ENCODE peak calls at places on chromosomes 6 and 20, in seven cellular contexts. One of them, this sample, is unnamed. For H3K4me1, the result is how much of the 10 kb centered on the place peaks cover.

GRCh38 chr6:48883116-48883515 is 579.9 kb downstream of the MMUT start:
- DNase-seq in mesendoderm: no peak
- DNase-seq in H1: no peak
- DNase-seq in IMR-90: no peak
- DNase-seq in trophoblast cell: no peak
- DNase-seq in neuronal stem cell: no peak
- DNase-seq in mesenchymal stem cell: peak
- DNase-seq in this sample: no peak

GRCh38 chr6:71139249-71139648 is 149.4 kb upstream of the OGFRL1 start:
- DNase-seq in trophoblast cell: no peak
- DNase-seq in H1: no peak
- DNase-seq in mesendoderm: peak
- DNase-seq in IMR-90: peak
- DNase-seq in mesenchymal stem cell: peak
- DNase-seq in neuronal stem cell: no peak
- DNase-seq in this sample: no peak

GRCh38 chr6:37136821-37137200 is 33.1 kb upstream of the PIM1 start:
- DNase-seq in neuronal stem cell: no peak
- DNase-seq in mesendoderm: no peak
- DNase-seq in IMR-90: no peak
- DNase-seq in trophoblast cell: no peak
- DNase-seq in mesenchymal stem cell: no peak
- DNase-seq in H1: no peak
- DNase-seq in this sample: no peak

GRCh38 chr20:23205656-23206055 is 119.5 kb upstream of the CD93 start:
- DNase-seq in H1: peak
- DNase-seq in neuronal stem cell: peak
- DNase-seq in mesendoderm: no peak
- DNase-seq in trophoblast cell: no peak
- DNase-seq in mesenchymal stem cell: no peak
- DNase-seq in IMR-90: peak
- DNase-seq in this sample: peak

GRCh38 chr20:3783068-3783489 is 1.8 kb upstream of the SPEF1 start:
- DNase-seq in H1: no peak
- DNase-seq in trophoblast cell: peak
- DNase-seq in mesendoderm: no peak
- DNase-seq in neuronal stem cell: no peak
- DNase-seq in IMR-90: no peak
- DNase-seq in mesenchymal stem cell: no peak
- DNase-seq in this sample: no peak

GRCh38 chr6:7137335-7138106 is 29.8 kb downstream of the RREB1 start:
- DNase-seq in H1: peak
- DNase-seq in trophoblast cell: peak
- DNase-seq in IMR-90: peak
- DNase-seq in mesenchymal stem cell: peak
- DNase-seq in mesendoderm: peak
- DNase-seq in neuronal stem cell: no peak
- DNase-seq in this sample: peak

GRCh38 chr6:5457983-5458683 is 196.8 kb downstream of the FARS2 start:
- DNase-seq in IMR-90: no peak
- DNase-seq in mesenchymal stem cell: no peak
- DNase-seq in mesendoderm: no peak
- DNase-seq in H1: no peak
- DNase-seq in trophoblast cell: no peak
- DNase-seq in neuronal stem cell: no peak
- DNase-seq in this sample: no peak

GRCh38 chr6:30891816-30892553 is 7.7 kb downstream of the DDR1 start:
- DNase-seq in trophoblast cell: no peak
- DNase-seq in mesendoderm: no peak
- DNase-seq in mesenchymal stem cell: no peak
- DNase-seq in H1: no peak
- DNase-seq in IMR-90: no peak
- DNase-seq in neuronal stem cell: no peak
- DNase-seq in this sample: peak

GRCh38 chr6:113894712-113895674 is 37.8 kb downstream of the MARCKS start:
- DNase-seq in neuronal stem cell: no peak
- DNase-seq in mesendoderm: no peak
- DNase-seq in IMR-90: peak
- DNase-seq in trophoblast cell: no peak
- DNase-seq in H1: no peak
- DNase-seq in mesenchymal stem cell: no peak
- DNase-seq in this sample: no peak

GRCh38 chr20:58645277-58645968 is 5.7 kb upstream of the STX16 start:
- DNase-seq in H1: peak
- DNase-seq in neuronal stem cell: no peak
- DNase-seq in mesenchymal stem cell: no peak
- DNase-seq in trophoblast cell: no peak
- DNase-seq in mesendoderm: no peak
- DNase-seq in IMR-90: peak
- DNase-seq in this sample: peak

GRCh38 chr6:115932481-115932880 is 128.2 kb downstream of the FRK start:
- DNase-seq in mesenchymal stem cell: no peak
- DNase-seq in IMR-90: no peak
- DNase-seq in neuronal stem cell: no peak
- DNase-seq in mesendoderm: no peak
- DNase-seq in trophoblast cell: no peak
- DNase-seq in H1: no peak
- DNase-seq in this sample: no peak

GRCh38 chr20:6651016-6651415 is 116.5 kb upstream of the BMP2 start:
- DNase-seq in neuronal stem cell: no peak
- DNase-seq in mesenchymal stem cell: peak
- DNase-seq in mesendoderm: no peak
- DNase-seq in H1: no peak
- DNase-seq in IMR-90: peak
- DNase-seq in trophoblast cell: peak
- DNase-seq in this sample: no peak

GRCh38 chr6:934686-935085 is 241.7 kb upstream of the EXOC2 start:
- DNase-seq in H1: no peak
- DNase-seq in mesenchymal stem cell: no peak
- DNase-seq in trophoblast cell: no peak
- DNase-seq in neuronal stem cell: no peak
- DNase-seq in IMR-90: no peak
- DNase-seq in mesendoderm: no peak
- DNase-seq in this sample: no peak

GRCh38 chr6:21947751-21948386 is 349.0 kb downstream of the PRL start:
- DNase-seq in mesenchymal stem cell: peak
- DNase-seq in IMR-90: peak
- DNase-seq in trophoblast cell: peak
- DNase-seq in neuronal stem cell: no peak
- DNase-seq in H1: no peak
- DNase-seq in mesendoderm: peak
- DNase-seq in this sample: no peak

GRCh38 chr6:90068264-90068663 is 174.0 kb downstream of the GJA10 start:
- DNase-seq in mesendoderm: peak
- DNase-seq in mesenchymal stem cell: peak
- DNase-seq in H1: no peak
- DNase-seq in neuronal stem cell: no peak
- DNase-seq in IMR-90: peak
- DNase-seq in trophoblast cell: peak
- DNase-seq in this sample: no peak

GRCh38 chr20:64005394-64005793 is 24.5 kb downstream of the PRPF6 start:
- DNase-seq in mesenchymal stem cell: peak
- DNase-seq in IMR-90: peak
- DNase-seq in H1: no peak
- DNase-seq in neuronal stem cell: no peak
- DNase-seq in trophoblast cell: no peak
- DNase-seq in mesendoderm: no peak
- DNase-seq in this sample: no peak

GRCh38 chr6:105691064-105691463 is 288.2 kb upstream of the PREP start:
- DNase-seq in trophoblast cell: peak
- DNase-seq in IMR-90: no peak
- DNase-seq in neuronal stem cell: no peak
- DNase-seq in H1: no peak
- DNase-seq in mesenchymal stem cell: no peak
- DNase-seq in mesendoderm: no peak
- DNase-seq in this sample: no peak

GRCh38 chr6:18039481-18039880 is 52.0 kb upstream of the KIF13A start:
- DNase-seq in neuronal stem cell: no peak
- DNase-seq in IMR-90: peak
- DNase-seq in H1: no peak
- DNase-seq in trophoblast cell: no peak
- DNase-seq in mesendoderm: no peak
- DNase-seq in mesenchymal stem cell: no peak
- DNase-seq in this sample: no peak

GRCh38 chr6:35980991-35981645 is 43.3 kb downstream of the SLC26A8 start:
- DNase-seq in trophoblast cell: peak
- DNase-seq in IMR-90: peak
- DNase-seq in neuronal stem cell: no peak
- DNase-seq in H1: no peak
- DNase-seq in mesendoderm: no peak
- DNase-seq in mesenchymal stem cell: no peak
- DNase-seq in this sample: no peak

GRCh38 chr6:167589615-167589940 is 237.1 kb upstream of the AFDN start:
- DNase-seq in mesenchymal stem cell: no peak
- DNase-seq in trophoblast cell: no peak
- DNase-seq in H1: no peak
- DNase-seq in IMR-90: no peak
- DNase-seq in mesendoderm: no peak
- DNase-seq in neuronal stem cell: no peak
- DNase-seq in this sample: no peak

GRCh38 chr6:143064996-143065683 is 4.5 kb downstream of the AIG1 start:
- DNase-seq in H1: no peak
- DNase-seq in mesenchymal stem cell: peak
- DNase-seq in neuronal stem cell: no peak
- DNase-seq in mesendoderm: no peak
- DNase-seq in IMR-90: no peak
- DNase-seq in trophoblast cell: peak
- DNase-seq in this sample: no peak

GRCh38 chr20:38338849-38339520 is 7.3 kb upstream of the LBP start:
- DNase-seq in trophoblast cell: peak
- DNase-seq in IMR-90: no peak
- DNase-seq in neuronal stem cell: no peak
- DNase-seq in H1: peak
- DNase-seq in mesenchymal stem cell: peak
- DNase-seq in mesendoderm: peak
- DNase-seq in this sample: peak

GRCh38 chr20:37901667-37902503 is 1.0 kb upstream of the VSTM2L start:
- DNase-seq in H1: peak
- DNase-seq in IMR-90: peak
- DNase-seq in mesendoderm: peak
- DNase-seq in mesenchymal stem cell: peak
- DNase-seq in neuronal stem cell: no peak
- DNase-seq in trophoblast cell: peak
- DNase-seq in this sample: peak

GRCh38 chr6:46983007-46983411 is 59.1 kb downstream of the ADGRF1 start:
- DNase-seq in mesenchymal stem cell: peak
- DNase-seq in H1: no peak
- DNase-seq in trophoblast cell: peak
- DNase-seq in IMR-90: no peak
- DNase-seq in mesendoderm: peak
- DNase-seq in neuronal stem cell: no peak
- DNase-seq in this sample: peak
- H3K27ac ChIP-seq in mesenchymal stem cell: peak
- H3K27ac ChIP-seq in H1: no peak
- H3K27ac ChIP-seq in trophoblast cell: peak
- H3K27ac ChIP-seq in IMR-90: no peak
- H3K27ac ChIP-seq in mesendoderm: peak
- H3K27ac ChIP-seq in neuronal stem cell: no peak
- H3K27ac ChIP-seq in this sample: no peak

DNA sequence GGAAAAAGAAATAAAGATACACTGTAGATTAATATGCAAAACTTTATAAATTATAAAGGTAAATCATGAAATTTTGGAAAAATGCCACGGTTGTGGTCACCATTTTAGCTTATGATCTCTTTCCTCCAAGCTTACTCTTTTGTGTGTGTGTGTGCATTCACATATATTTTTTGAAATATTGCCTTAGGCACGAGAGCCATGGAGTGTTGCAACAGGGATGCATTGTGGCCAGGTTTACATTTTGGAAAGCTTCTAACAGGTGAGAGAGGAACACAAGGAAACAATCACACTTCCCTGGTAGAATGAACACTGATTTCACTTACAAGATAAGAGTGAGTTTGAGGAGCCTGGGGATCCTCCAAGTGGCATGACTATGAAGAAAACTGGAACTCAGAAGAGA is 214.5 kb upstream of the TENT5A start:
- DNase-seq in IMR-90: no peak
- DNase-seq in mesenchymal stem cell: no peak
- DNase-seq in H1: no peak
- DNase-seq in neuronal stem cell: no peak
- DNase-seq in trophoblast cell: peak
- DNase-seq in mesendoderm: no peak
- DNase-seq in this sample: no peak
- H3K23ac ChIP-seq in IMR-90: no peak
- H3K23ac ChIP-seq in mesenchymal stem cell: no peak
- H3K23ac ChIP-seq in H1: no peak
- H3K23ac ChIP-seq in neuronal stem cell: no peak
- H3K23ac ChIP-seq in trophoblast cell: no peak
- H3K23ac ChIP-seq in mesendoderm: no peak
- H3K23ac ChIP-seq in this sample: no peak

GRCh38 chr20:62716941-62717310 is 8.3 kb downstream of the NTSR1 start:
- DNase-seq in trophoblast cell: no peak
- DNase-seq in IMR-90: no peak
- DNase-seq in H1: no peak
- DNase-seq in neuronal stem cell: no peak
- DNase-seq in mesenchymal stem cell: no peak
- DNase-seq in mesendoderm: no peak
- DNase-seq in this sample: no peak
- H3K4me1 ChIP-seq in trophoblast cell: under half
- H3K4me1 ChIP-seq in IMR-90: under half
- H3K4me1 ChIP-seq in H1: under half
- H3K4me1 ChIP-seq in neuronal stem cell: under half
- H3K4me1 ChIP-seq in mesenchymal stem cell: under half
- H3K4me1 ChIP-seq in mesendoderm: under half
- H3K4me1 ChIP-seq in this sample: under half

DNA sequence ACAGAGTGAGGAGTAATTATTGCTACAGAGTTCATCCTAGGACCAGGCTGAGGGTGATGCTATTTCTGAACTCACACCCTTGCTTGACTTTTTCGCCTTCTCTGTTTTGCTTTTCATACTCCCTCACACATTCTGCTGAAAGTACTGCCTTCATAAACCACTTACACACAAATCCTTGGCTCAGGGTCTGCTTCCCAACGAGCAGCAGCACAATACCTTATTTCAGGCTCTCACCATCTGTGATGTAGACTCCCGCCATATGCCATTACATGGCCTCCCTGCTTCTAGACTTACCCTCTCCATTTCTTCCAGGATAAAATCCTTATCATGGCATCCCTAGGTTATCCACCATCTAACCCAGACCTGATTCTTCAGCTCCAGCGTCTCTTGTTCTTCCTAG is 321.3 kb upstream of the SPTLC3 start:
- DNase-seq in neuronal stem cell: no peak
- DNase-seq in mesendoderm: no peak
- DNase-seq in mesenchymal stem cell: no peak
- DNase-seq in H1: no peak
- DNase-seq in IMR-90: no peak
- DNase-seq in trophoblast cell: no peak
- DNase-seq in this sample: no peak
- H3K27ac ChIP-seq in neuronal stem cell: no peak
- H3K27ac ChIP-seq in mesendoderm: no peak
- H3K27ac ChIP-seq in mesenchymal stem cell: no peak
- H3K27ac ChIP-seq in H1: no peak
- H3K27ac ChIP-seq in IMR-90: no peak
- H3K27ac ChIP-seq in trophoblast cell: no peak
- H3K27ac ChIP-seq in this sample: no peak

GRCh38 chr6:52310932-52311331 is 26.4 kb upstream of the MCM3 start:
- DNase-seq in mesendoderm: no peak
- DNase-seq in trophoblast cell: no peak
- DNase-seq in H1: no peak
- DNase-seq in neuronal stem cell: no peak
- DNase-seq in mesenchymal stem cell: no peak
- DNase-seq in IMR-90: no peak
- DNase-seq in this sample: no peak
- H3K23ac ChIP-seq in mesendoderm: no peak
- H3K23ac ChIP-seq in trophoblast cell: no peak
- H3K23ac ChIP-seq in H1: no peak
- H3K23ac ChIP-seq in neuronal stem cell: no peak
- H3K23ac ChIP-seq in mesenchymal stem cell: no peak
- H3K23ac ChIP-seq in IMR-90: no peak
- H3K23ac ChIP-seq in this sample: no peak